ENCODE peak calls at places on chromosomes 7 and 10, in eight cellular contexts. H, F, N, J, K, U, S and V are unnamed samples.
A peak's percentile ranks its signal among the peaks of the same experiment; 100 is the strongest.

GRCh38 chr7:102912742-102913141 is at the start of gene LRRC17:
- DNase-seq in H (no peak), F (no peak), N (no peak), J (peak; percentile 43), K (peak; percentile 95), U (no peak), S (peak; percentile 72), V (no peak)

GRCh38 chr10:101014966-101015581 is 15.5 kb downstream of the LZTS2 start:
- DNase-seq in H (no peak), F (no peak), N (no peak), J (no peak), K (peak; percentile 78), U (no peak), S (peak; percentile 99), V (no peak)

GRCh38 chr10:60271319-60272040 is 118.2 kb downstream of the ANK3 start:
- DNase-seq in H (no peak), F (no peak), N (no peak), J (no peak), K (no peak), U (no peak), S (no peak), V (no peak)

GRCh38 chr7:4745971-4746919 is 29.2 kb upstream of the AP5Z1 start:
- DNase-seq in H (no peak), F (peak; percentile 57), N (peak; percentile 70), J (no peak), K (peak; percentile 77), U (no peak), S (peak; percentile 63), V (no peak)

GRCh38 chr7:129498021-129498420 is 4.3 kb upstream of the SMKR1 start:
- DNase-seq in H (no peak), F (no peak), N (no peak), J (no peak), K (no peak), U (no peak), S (no peak), V (no peak)

GRCh38 chr7:150949971-150950491 is 28.1 kb downstream of the KCNH2 start:
- DNase-seq in H (peak; percentile 28), F (no peak), N (no peak), J (no peak), K (no peak), U (no peak), S (no peak), V (peak; percentile 42)

GRCh38 chr10:69491611-69492010 is 40.3 kb downstream of the TSPAN15 start:
- DNase-seq in H (no peak), F (no peak), N (no peak), J (no peak), K (no peak), U (no peak), S (no peak), V (no peak)

GRCh38 chr10:2619472-2619871 is 447.9 kb upstream of the PFKP start:
- DNase-seq in H (no peak), F (no peak), N (peak; percentile 9), J (peak; percentile 60), K (no peak), U (no peak), S (no peak), V (no peak)

GRCh38 chr7:149188213-149188612 is 7.1 kb upstream of the ZNF282 start:
- DNase-seq in H (no peak), F (no peak), N (no peak), J (no peak), K (no peak), U (no peak), S (no peak), V (no peak)

DNA sequence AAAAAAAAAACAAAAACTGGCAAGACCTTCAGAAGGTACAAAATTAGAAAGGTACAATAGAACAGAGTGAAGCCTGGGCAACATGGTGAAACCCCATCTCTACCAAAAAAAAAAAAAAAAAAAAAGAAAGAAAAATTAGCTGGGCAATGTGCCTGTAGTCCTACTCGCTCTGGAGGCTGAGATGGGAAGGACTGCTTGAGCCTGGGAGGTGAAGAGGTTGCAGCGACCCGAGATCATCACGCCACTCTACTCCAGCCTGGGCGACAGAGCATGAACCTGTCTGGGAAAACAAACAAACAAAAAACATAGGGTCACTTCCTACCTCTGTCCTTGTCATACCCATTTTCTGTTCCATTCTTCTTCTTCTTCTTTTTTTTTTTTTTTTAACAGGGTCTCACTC is 45.6 kb upstream of the DLG5 start:
- DNase-seq in H (no peak), F (no peak), N (no peak), J (no peak), K (no peak), U (no peak), S (no peak), V (peak; percentile 49)
- TF ChIP-seq CTCF in H (no peak), F (no peak), N (no peak), J (no peak), K (no peak), U (no peak), S (no peak), V (no peak)

GRCh38 chr7:155263522-155264197 is 34.0 kb upstream of the INSIG1 start:
- DNase-seq in H (no peak), F (no peak), N (no peak), J (no peak), K (no peak), U (no peak), S (no peak), V (no peak)
- TF ChIP-seq CTCF in H (no peak), F (no peak), N (no peak), J (peak; percentile 44), K (no peak), U (no peak), S (no peak), V (no peak)

DNA sequence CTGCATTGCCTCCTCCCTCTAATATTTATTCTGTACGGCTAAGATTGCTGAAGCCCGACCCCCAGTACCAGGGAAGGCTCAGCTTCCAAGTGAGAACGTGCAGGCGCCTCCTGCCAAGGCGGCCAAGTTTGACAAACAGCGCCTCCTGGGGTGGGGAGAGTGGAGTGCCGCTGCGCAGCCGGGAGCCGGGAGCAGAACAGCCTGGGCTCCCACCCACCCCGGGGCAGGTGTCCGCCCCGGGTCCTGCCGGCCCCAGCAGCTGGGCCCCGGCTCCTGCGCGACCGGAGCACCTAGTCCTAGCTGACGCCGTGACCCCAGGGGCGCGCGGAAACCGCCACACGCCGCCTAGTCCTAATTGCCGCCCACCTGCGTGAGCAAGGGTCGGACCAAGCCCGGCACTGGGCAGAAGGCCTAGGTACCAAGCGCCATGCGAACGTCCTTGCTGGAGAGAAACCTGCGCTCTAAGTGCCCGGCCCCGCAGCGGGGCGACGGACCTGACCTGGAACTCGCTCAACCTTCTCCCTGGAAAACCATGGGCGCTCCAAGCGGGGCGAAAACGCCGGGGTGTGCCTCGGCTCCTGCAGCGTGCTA is 5.0 kb upstream of the EBF3 start:
- DNase-seq in H (peak; percentile 51), F (peak; percentile 23), N (peak; percentile 7), J (peak; percentile 89), K (peak; percentile 75), U (peak; percentile 56), S (no peak), V (no peak)
- TF ChIP-seq CTCF in H (peak; percentile 44), F (no peak), N (peak; percentile 27), J (peak; percentile 74), K (peak; percentile 83), U (peak; percentile 50), S (peak; percentile 76), V (peak; percentile 61)

GRCh38 chr7:23808421-23808820 is 98.4 kb downstream of the STK31 start:
- DNase-seq in H (no peak), F (no peak), N (no peak), J (no peak), K (no peak), U (no peak), S (no peak), V (no peak)

GRCh38 chr7:23810099-23810498 is 100.1 kb downstream of the STK31 start:
- DNase-seq in H (no peak), F (no peak), N (no peak), J (no peak), K (no peak), U (no peak), S (no peak), V (no peak)

GRCh38 chr7:23811540-23811939 is 101.5 kb downstream of the STK31 start:
- DNase-seq in H (no peak), F (no peak), N (no peak), J (no peak), K (no peak), U (no peak), S (no peak), V (no peak)
- TF ChIP-seq CTCF in H (no peak), F (no peak), N (peak; percentile 30), J (peak; percentile 50), K (peak; percentile 25), U (peak; percentile 15), S (peak; percentile 71), V (no peak)

GRCh38 chr10:125162181-125162906 is 2.0 kb upstream of the CTBP2 start:
- DNase-seq in H (peak; percentile 55), F (no peak), N (no peak), J (peak; percentile 71), K (no peak), U (no peak), S (no peak), V (no peak)

GRCh38 chr10:125159932-125160855 is at the start of gene CTBP2:
- DNase-seq in H (peak; percentile 66), F (peak; percentile 73), N (no peak), J (peak; percentile 85), K (peak; percentile 71), U (peak; percentile 64), S (no peak), V (peak; percentile 85)

GRCh38 chr10:125159486-125159931 is 854 bp downstream of the CTBP2 start:
- DNase-seq in H (peak; percentile 62), F (peak; percentile 43), N (no peak), J (peak; percentile 71), K (peak; percentile 21), U (peak; percentile 46), S (no peak), V (no peak)

GRCh38 chr10:125160856-125161569 is 650 bp upstream of the CTBP2 start:
- DNase-seq in H (peak; percentile 89), F (peak; percentile 81), N (no peak), J (peak; percentile 97), K (peak; percentile 92), U (peak; percentile 83), S (peak; percentile 74), V (peak; percentile 92)

DNA sequence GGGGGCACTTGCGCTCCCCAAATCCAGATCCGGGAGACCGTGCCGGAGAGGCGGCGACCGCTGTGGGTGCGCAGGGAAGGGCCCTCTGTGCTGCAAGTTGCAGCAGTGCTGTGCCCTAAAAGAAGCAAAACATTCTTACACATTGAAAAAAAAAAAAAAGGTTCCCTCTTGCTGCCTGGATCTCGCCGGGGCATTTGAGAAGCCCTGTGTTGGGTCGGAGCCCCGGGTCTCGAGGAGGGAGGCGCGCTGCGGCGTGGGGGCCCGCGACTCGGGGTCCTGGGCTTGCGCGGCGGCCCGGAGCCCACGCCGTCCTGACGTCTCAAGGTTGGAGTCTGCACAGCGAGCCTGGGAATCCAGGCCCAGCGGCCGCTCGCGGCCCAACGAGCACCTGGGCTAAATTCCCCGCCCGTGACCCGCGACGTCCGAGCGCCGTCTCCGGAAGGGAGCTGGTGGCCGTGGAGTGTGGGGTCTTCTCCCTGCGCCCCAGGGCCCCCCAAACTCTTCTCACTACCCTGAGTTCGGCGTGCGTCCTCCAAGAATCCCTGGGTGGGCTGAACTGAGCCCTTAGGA is 1.3 kb upstream of the CTBP2 start:
- DNase-seq in H (peak; percentile 59), F (no peak), N (peak; percentile 20), J (no peak), K (peak; percentile 78), U (peak; percentile 29), S (peak; percentile 76), V (no peak)
- TF ChIP-seq CTCF in H (peak; percentile 58), F (peak; percentile 51), N (no peak), J (no peak), K (peak; percentile 43), U (peak; percentile 52), S (peak; percentile 77), V (no peak)